ENCODE peak calls at places on chromosomes 3 and 15, in nine cellular contexts. One of them, this sample, is unnamed.

GRCh38 chr15:86870846-86871245 is 791.2 kb downstream of the AGBL1 start:
- DNase-seq in iris pigment epithelial cell: no peak
- DNase-seq in stimulated activated CD4-positive, alpha-beta T cell treated with anti-CD3 and anti-CD28 coated beads, TNF-alpha, amount 100 ng/mL, for 24 hours: no peak
- DNase-seq in mammary epithelial cell: no peak
- DNase-seq in B cell: no peak
- DNase-seq in stomach: no peak
- DNase-seq in NCI-H1092 treated with DMSO at 0.1 percent for 48 hours: no peak
- DNase-seq in activated CD8-positive, alpha-beta memory T cell treated with anti-CD3 and anti-CD28 coated beads for 1 hour: no peak
- DNase-seq in EL: no peak
- DNase-seq in this sample: no peak

GRCh38 chr3:118641608-118642007 is 393.0 kb downstream of the IGSF11 start:
- DNase-seq in iris pigment epithelial cell: no peak
- DNase-seq in stimulated activated CD4-positive, alpha-beta T cell treated with anti-CD3 and anti-CD28 coated beads, TNF-alpha, amount 100 ng/mL, for 24 hours: no peak
- DNase-seq in mammary epithelial cell: no peak
- DNase-seq in B cell: no peak
- DNase-seq in stomach: no peak
- DNase-seq in NCI-H1092 treated with DMSO at 0.1 percent for 48 hours: peak; percentile 45
- DNase-seq in activated CD8-positive, alpha-beta memory T cell treated with anti-CD3 and anti-CD28 coated beads for 1 hour: no peak
- DNase-seq in EL: no peak
- DNase-seq in this sample: no peak

GRCh38 chr15:63023351-63023945 is 19.1 kb upstream of the TPM1 start:
- DNase-seq in iris pigment epithelial cell: peak; percentile 76
- DNase-seq in stimulated activated CD4-positive, alpha-beta T cell treated with anti-CD3 and anti-CD28 coated beads, TNF-alpha, amount 100 ng/mL, for 24 hours: no peak
- DNase-seq in mammary epithelial cell: peak; percentile 63
- DNase-seq in B cell: no peak
- DNase-seq in stomach: no peak
- DNase-seq in NCI-H1092 treated with DMSO at 0.1 percent for 48 hours: no peak
- DNase-seq in activated CD8-positive, alpha-beta memory T cell treated with anti-CD3 and anti-CD28 coated beads for 1 hour: no peak
- DNase-seq in EL: peak; percentile 94
- DNase-seq in this sample: peak; percentile 86

GRCh38 chr3:122668930-122669730 is 11.5 kb upstream of the PARP14 start:
- DNase-seq in iris pigment epithelial cell: peak; percentile 77
- DNase-seq in stimulated activated CD4-positive, alpha-beta T cell treated with anti-CD3 and anti-CD28 coated beads, TNF-alpha, amount 100 ng/mL, for 24 hours: no peak
- DNase-seq in mammary epithelial cell: peak; percentile 45
- DNase-seq in B cell: no peak
- DNase-seq in stomach: no peak
- DNase-seq in NCI-H1092 treated with DMSO at 0.1 percent for 48 hours: no peak
- DNase-seq in activated CD8-positive, alpha-beta memory T cell treated with anti-CD3 and anti-CD28 coated beads for 1 hour: no peak
- DNase-seq in EL: peak; percentile 89
- DNase-seq in this sample: peak; percentile 17

GRCh38 chr3:37770336-37770735 is 91.3 kb upstream of the CTDSPL start:
- DNase-seq in iris pigment epithelial cell: no peak
- DNase-seq in stimulated activated CD4-positive, alpha-beta T cell treated with anti-CD3 and anti-CD28 coated beads, TNF-alpha, amount 100 ng/mL, for 24 hours: no peak
- DNase-seq in mammary epithelial cell: no peak
- DNase-seq in B cell: no peak
- DNase-seq in stomach: no peak
- DNase-seq in NCI-H1092 treated with DMSO at 0.1 percent for 48 hours: no peak
- DNase-seq in activated CD8-positive, alpha-beta memory T cell treated with anti-CD3 and anti-CD28 coated beads for 1 hour: no peak
- DNase-seq in EL: no peak
- DNase-seq in this sample: no peak

GRCh38 chr3:172782235-172782634 is 31.7 kb downstream of the ECT2 start:
- DNase-seq in iris pigment epithelial cell: no peak
- DNase-seq in stimulated activated CD4-positive, alpha-beta T cell treated with anti-CD3 and anti-CD28 coated beads, TNF-alpha, amount 100 ng/mL, for 24 hours: no peak
- DNase-seq in mammary epithelial cell: no peak
- DNase-seq in B cell: no peak
- DNase-seq in stomach: no peak
- DNase-seq in NCI-H1092 treated with DMSO at 0.1 percent for 48 hours: no peak
- DNase-seq in activated CD8-positive, alpha-beta memory T cell treated with anti-CD3 and anti-CD28 coated beads for 1 hour: no peak
- DNase-seq in EL: no peak
- DNase-seq in this sample: no peak

GRCh38 chr3:112967828-112968227 is 7.1 kb downstream of the CD200R1 start:
- DNase-seq in iris pigment epithelial cell: no peak
- DNase-seq in stimulated activated CD4-positive, alpha-beta T cell treated with anti-CD3 and anti-CD28 coated beads, TNF-alpha, amount 100 ng/mL, for 24 hours: no peak
- DNase-seq in mammary epithelial cell: no peak
- DNase-seq in B cell: no peak
- DNase-seq in stomach: no peak
- DNase-seq in NCI-H1092 treated with DMSO at 0.1 percent for 48 hours: no peak
- DNase-seq in activated CD8-positive, alpha-beta memory T cell treated with anti-CD3 and anti-CD28 coated beads for 1 hour: no peak
- DNase-seq in EL: no peak
- DNase-seq in this sample: no peak

GRCh38 chr3:69791919-69792399 is 52.7 kb downstream of the MITF start:
- DNase-seq in iris pigment epithelial cell: peak; percentile 65
- DNase-seq in stimulated activated CD4-positive, alpha-beta T cell treated with anti-CD3 and anti-CD28 coated beads, TNF-alpha, amount 100 ng/mL, for 24 hours: no peak
- DNase-seq in mammary epithelial cell: peak; percentile 35
- DNase-seq in B cell: no peak
- DNase-seq in stomach: no peak
- DNase-seq in NCI-H1092 treated with DMSO at 0.1 percent for 48 hours: no peak
- DNase-seq in activated CD8-positive, alpha-beta memory T cell treated with anti-CD3 and anti-CD28 coated beads for 1 hour: no peak
- DNase-seq in EL: peak; percentile 67
- DNase-seq in this sample: peak; percentile 68

GRCh38 chr3:42659451-42660130 is 6.1 kb downstream of the ZBTB47 start:
- DNase-seq in iris pigment epithelial cell: no peak
- DNase-seq in stimulated activated CD4-positive, alpha-beta T cell treated with anti-CD3 and anti-CD28 coated beads, TNF-alpha, amount 100 ng/mL, for 24 hours: no peak
- DNase-seq in mammary epithelial cell: no peak
- DNase-seq in B cell: no peak
- DNase-seq in stomach: no peak
- DNase-seq in NCI-H1092 treated with DMSO at 0.1 percent for 48 hours: no peak
- DNase-seq in activated CD8-positive, alpha-beta memory T cell treated with anti-CD3 and anti-CD28 coated beads for 1 hour: no peak
- DNase-seq in EL: no peak
- DNase-seq in this sample: no peak

GRCh38 chr3:111694471-111694870 is 99.3 kb upstream of the ZBED2 start:
- DNase-seq in iris pigment epithelial cell: no peak
- DNase-seq in stimulated activated CD4-positive, alpha-beta T cell treated with anti-CD3 and anti-CD28 coated beads, TNF-alpha, amount 100 ng/mL, for 24 hours: no peak
- DNase-seq in mammary epithelial cell: no peak
- DNase-seq in B cell: no peak
- DNase-seq in stomach: no peak
- DNase-seq in NCI-H1092 treated with DMSO at 0.1 percent for 48 hours: no peak
- DNase-seq in activated CD8-positive, alpha-beta memory T cell treated with anti-CD3 and anti-CD28 coated beads for 1 hour: no peak
- DNase-seq in EL: peak; percentile 18
- DNase-seq in this sample: no peak

GRCh38 chr3:13160619-13161018 is 87.4 kb upstream of the IQSEC1 start:
- DNase-seq in iris pigment epithelial cell: no peak
- DNase-seq in stimulated activated CD4-positive, alpha-beta T cell treated with anti-CD3 and anti-CD28 coated beads, TNF-alpha, amount 100 ng/mL, for 24 hours: no peak
- DNase-seq in mammary epithelial cell: no peak
- DNase-seq in B cell: no peak
- DNase-seq in stomach: no peak
- DNase-seq in NCI-H1092 treated with DMSO at 0.1 percent for 48 hours: no peak
- DNase-seq in activated CD8-positive, alpha-beta memory T cell treated with anti-CD3 and anti-CD28 coated beads for 1 hour: no peak
- DNase-seq in EL: no peak
- DNase-seq in this sample: no peak

GRCh38 chr3:90007786-90008499 is 900.5 kb downstream of the EPHA3 start:
- DNase-seq in iris pigment epithelial cell: no peak
- DNase-seq in stimulated activated CD4-positive, alpha-beta T cell treated with anti-CD3 and anti-CD28 coated beads, TNF-alpha, amount 100 ng/mL, for 24 hours: no peak
- DNase-seq in mammary epithelial cell: no peak
- DNase-seq in B cell: no peak
- DNase-seq in stomach: no peak
- DNase-seq in NCI-H1092 treated with DMSO at 0.1 percent for 48 hours: peak; percentile 8
- DNase-seq in activated CD8-positive, alpha-beta memory T cell treated with anti-CD3 and anti-CD28 coated beads for 1 hour: no peak
- DNase-seq in EL: no peak
- DNase-seq in this sample: peak; percentile 94

GRCh38 chr3:65953301-65953812 is 85.4 kb downstream of the MAGI1 start:
- DNase-seq in iris pigment epithelial cell: peak; percentile 42
- DNase-seq in stimulated activated CD4-positive, alpha-beta T cell treated with anti-CD3 and anti-CD28 coated beads, TNF-alpha, amount 100 ng/mL, for 24 hours: no peak
- DNase-seq in mammary epithelial cell: peak; percentile 24
- DNase-seq in B cell: no peak
- DNase-seq in stomach: peak; percentile 93
- DNase-seq in NCI-H1092 treated with DMSO at 0.1 percent for 48 hours: peak; percentile 48
- DNase-seq in activated CD8-positive, alpha-beta memory T cell treated with anti-CD3 and anti-CD28 coated beads for 1 hour: no peak
- DNase-seq in EL: no peak
- DNase-seq in this sample: no peak

GRCh38 chr3:66302288-66302687 is 81.5 kb downstream of the SLC25A26 start:
- DNase-seq in iris pigment epithelial cell: no peak
- DNase-seq in stimulated activated CD4-positive, alpha-beta T cell treated with anti-CD3 and anti-CD28 coated beads, TNF-alpha, amount 100 ng/mL, for 24 hours: no peak
- DNase-seq in mammary epithelial cell: no peak
- DNase-seq in B cell: no peak
- DNase-seq in stomach: no peak
- DNase-seq in NCI-H1092 treated with DMSO at 0.1 percent for 48 hours: no peak
- DNase-seq in activated CD8-positive, alpha-beta memory T cell treated with anti-CD3 and anti-CD28 coated beads for 1 hour: no peak
- DNase-seq in EL: no peak
- DNase-seq in this sample: no peak

GRCh38 chr15:97881568-97881967 is 78.9 kb upstream of the ARRDC4 start:
- DNase-seq in iris pigment epithelial cell: no peak
- DNase-seq in stimulated activated CD4-positive, alpha-beta T cell treated with anti-CD3 and anti-CD28 coated beads, TNF-alpha, amount 100 ng/mL, for 24 hours: no peak
- DNase-seq in mammary epithelial cell: no peak
- DNase-seq in B cell: no peak
- DNase-seq in stomach: no peak
- DNase-seq in NCI-H1092 treated with DMSO at 0.1 percent for 48 hours: no peak
- DNase-seq in activated CD8-positive, alpha-beta memory T cell treated with anti-CD3 and anti-CD28 coated beads for 1 hour: no peak
- DNase-seq in EL: no peak
- DNase-seq in this sample: no peak

GRCh38 chr3:23949784-23950183 is 4.7 kb downstream of the NR1D2 start:
- DNase-seq in iris pigment epithelial cell: no peak
- DNase-seq in stimulated activated CD4-positive, alpha-beta T cell treated with anti-CD3 and anti-CD28 coated beads, TNF-alpha, amount 100 ng/mL, for 24 hours: no peak
- DNase-seq in mammary epithelial cell: no peak
- DNase-seq in B cell: no peak
- DNase-seq in stomach: peak; percentile 62
- DNase-seq in NCI-H1092 treated with DMSO at 0.1 percent for 48 hours: no peak
- DNase-seq in activated CD8-positive, alpha-beta memory T cell treated with anti-CD3 and anti-CD28 coated beads for 1 hour: no peak
- DNase-seq in EL: peak; percentile 36
- DNase-seq in this sample: no peak

GRCh38 chr3:10697918-10698317 is 118.1 kb upstream of the SLC6A11 start:
- DNase-seq in iris pigment epithelial cell: peak; percentile 26
- DNase-seq in stimulated activated CD4-positive, alpha-beta T cell treated with anti-CD3 and anti-CD28 coated beads, TNF-alpha, amount 100 ng/mL, for 24 hours: no peak
- DNase-seq in mammary epithelial cell: no peak
- DNase-seq in B cell: no peak
- DNase-seq in stomach: no peak
- DNase-seq in NCI-H1092 treated with DMSO at 0.1 percent for 48 hours: no peak
- DNase-seq in activated CD8-positive, alpha-beta memory T cell treated with anti-CD3 and anti-CD28 coated beads for 1 hour: no peak
- DNase-seq in EL: peak; percentile 9
- DNase-seq in this sample: no peak

GRCh38 chr15:23616536-23616935 is 31.1 kb downstream of the MAGEL2 start:
- DNase-seq in iris pigment epithelial cell: peak; percentile 1
- DNase-seq in stimulated activated CD4-positive, alpha-beta T cell treated with anti-CD3 and anti-CD28 coated beads, TNF-alpha, amount 100 ng/mL, for 24 hours: no peak
- DNase-seq in mammary epithelial cell: no peak
- DNase-seq in B cell: no peak
- DNase-seq in stomach: no peak
- DNase-seq in NCI-H1092 treated with DMSO at 0.1 percent for 48 hours: no peak
- DNase-seq in activated CD8-positive, alpha-beta memory T cell treated with anti-CD3 and anti-CD28 coated beads for 1 hour: no peak
- DNase-seq in EL: no peak
- DNase-seq in this sample: no peak

GRCh38 chr3:40771112-40771511 is 246.4 kb downstream of the ZNF621 start:
- DNase-seq in iris pigment epithelial cell: no peak
- DNase-seq in stimulated activated CD4-positive, alpha-beta T cell treated with anti-CD3 and anti-CD28 coated beads, TNF-alpha, amount 100 ng/mL, for 24 hours: no peak
- DNase-seq in mammary epithelial cell: no peak
- DNase-seq in B cell: no peak
- DNase-seq in stomach: no peak
- DNase-seq in NCI-H1092 treated with DMSO at 0.1 percent for 48 hours: no peak
- DNase-seq in activated CD8-positive, alpha-beta memory T cell treated with anti-CD3 and anti-CD28 coated beads for 1 hour: no peak
- DNase-seq in EL: no peak
- DNase-seq in this sample: no peak

GRCh38 chr15:90419738-90420487 is 31.9 kb downstream of the IQGAP1 start:
- DNase-seq in iris pigment epithelial cell: peak; percentile 92
- DNase-seq in stimulated activated CD4-positive, alpha-beta T cell treated with anti-CD3 and anti-CD28 coated beads, TNF-alpha, amount 100 ng/mL, for 24 hours: peak; percentile 20
- DNase-seq in mammary epithelial cell: peak; percentile 78
- DNase-seq in B cell: no peak
- DNase-seq in stomach: no peak
- DNase-seq in NCI-H1092 treated with DMSO at 0.1 percent for 48 hours: no peak
- DNase-seq in activated CD8-positive, alpha-beta memory T cell treated with anti-CD3 and anti-CD28 coated beads for 1 hour: no peak
- DNase-seq in EL: peak; percentile 91
- DNase-seq in this sample: peak; percentile 75

GRCh38 chr3:3180421-3180820 is 930 bp upstream of the CRBN start:
- DNase-seq in iris pigment epithelial cell: no peak
- DNase-seq in stimulated activated CD4-positive, alpha-beta T cell treated with anti-CD3 and anti-CD28 coated beads, TNF-alpha, amount 100 ng/mL, for 24 hours: no peak
- DNase-seq in mammary epithelial cell: no peak
- DNase-seq in B cell: no peak
- DNase-seq in stomach: no peak
- DNase-seq in NCI-H1092 treated with DMSO at 0.1 percent for 48 hours: no peak
- DNase-seq in activated CD8-positive, alpha-beta memory T cell treated with anti-CD3 and anti-CD28 coated beads for 1 hour: no peak
- DNase-seq in EL: no peak
- DNase-seq in this sample: no peak

GRCh38 chr3:195889843-195890407 is 18.4 kb downstream of the TNK2 start:
- DNase-seq in iris pigment epithelial cell: no peak
- DNase-seq in stimulated activated CD4-positive, alpha-beta T cell treated with anti-CD3 and anti-CD28 coated beads, TNF-alpha, amount 100 ng/mL, for 24 hours: no peak
- DNase-seq in mammary epithelial cell: no peak
- DNase-seq in B cell: no peak
- DNase-seq in stomach: no peak
- DNase-seq in NCI-H1092 treated with DMSO at 0.1 percent for 48 hours: no peak
- DNase-seq in activated CD8-positive, alpha-beta memory T cell treated with anti-CD3 and anti-CD28 coated beads for 1 hour: no peak
- DNase-seq in EL: no peak
- DNase-seq in this sample: no peak

GRCh38 chr3:163773136-163773535 is 1305.2 kb downstream of the SI start:
- DNase-seq in iris pigment epithelial cell: no peak
- DNase-seq in stimulated activated CD4-positive, alpha-beta T cell treated with anti-CD3 and anti-CD28 coated beads, TNF-alpha, amount 100 ng/mL, for 24 hours: no peak
- DNase-seq in mammary epithelial cell: no peak
- DNase-seq in B cell: no peak
- DNase-seq in stomach: no peak
- DNase-seq in NCI-H1092 treated with DMSO at 0.1 percent for 48 hours: no peak
- DNase-seq in activated CD8-positive, alpha-beta memory T cell treated with anti-CD3 and anti-CD28 coated beads for 1 hour: no peak
- DNase-seq in EL: no peak
- DNase-seq in this sample: no peak

GRCh38 chr3:196638922-196639516 is 475 bp upstream of the NRROS start:
- DNase-seq in iris pigment epithelial cell: no peak
- DNase-seq in stimulated activated CD4-positive, alpha-beta T cell treated with anti-CD3 and anti-CD28 coated beads, TNF-alpha, amount 100 ng/mL, for 24 hours: no peak
- DNase-seq in mammary epithelial cell: no peak
- DNase-seq in B cell: no peak
- DNase-seq in stomach: no peak
- DNase-seq in NCI-H1092 treated with DMSO at 0.1 percent for 48 hours: peak; percentile 43
- DNase-seq in activated CD8-positive, alpha-beta memory T cell treated with anti-CD3 and anti-CD28 coated beads for 1 hour: no peak
- DNase-seq in EL: peak; percentile 22
- DNase-seq in this sample: peak; percentile 12

GRCh38 chr3:132898131-132898530 is 140.1 kb upstream of the TMEM108 start:
- DNase-seq in iris pigment epithelial cell: no peak
- DNase-seq in stimulated activated CD4-positive, alpha-beta T cell treated with anti-CD3 and anti-CD28 coated beads, TNF-alpha, amount 100 ng/mL, for 24 hours: no peak
- DNase-seq in mammary epithelial cell: no peak
- DNase-seq in B cell: no peak
- DNase-seq in stomach: no peak
- DNase-seq in NCI-H1092 treated with DMSO at 0.1 percent for 48 hours: no peak
- DNase-seq in activated CD8-positive, alpha-beta memory T cell treated with anti-CD3 and anti-CD28 coated beads for 1 hour: no peak
- DNase-seq in EL: no peak
- DNase-seq in this sample: no peak

GRCh38 chr3:117278424-117279190 is 569.0 kb downstream of the TUSC7 start:
- DNase-seq in iris pigment epithelial cell: peak; percentile 1
- DNase-seq in stimulated activated CD4-positive, alpha-beta T cell treated with anti-CD3 and anti-CD28 coated beads, TNF-alpha, amount 100 ng/mL, for 24 hours: no peak
- DNase-seq in mammary epithelial cell: no peak
- DNase-seq in B cell: no peak
- DNase-seq in stomach: peak; percentile 27
- DNase-seq in NCI-H1092 treated with DMSO at 0.1 percent for 48 hours: peak; percentile 78
- DNase-seq in activated CD8-positive, alpha-beta memory T cell treated with anti-CD3 and anti-CD28 coated beads for 1 hour: no peak
- DNase-seq in EL: peak; percentile 18
- DNase-seq in this sample: no peak

GRCh38 chr3:109685084-109686079 is 348.0 kb upstream of the DPPA4 start:
- DNase-seq in iris pigment epithelial cell: peak; percentile 100
- DNase-seq in stimulated activated CD4-positive, alpha-beta T cell treated with anti-CD3 and anti-CD28 coated beads, TNF-alpha, amount 100 ng/mL, for 24 hours: no peak
- DNase-seq in mammary epithelial cell: peak; percentile 96
- DNase-seq in B cell: no peak
- DNase-seq in stomach: peak; percentile 81
- DNase-seq in NCI-H1092 treated with DMSO at 0.1 percent for 48 hours: no peak
- DNase-seq in activated CD8-positive, alpha-beta memory T cell treated with anti-CD3 and anti-CD28 coated beads for 1 hour: no peak
- DNase-seq in EL: peak; percentile 99
- DNase-seq in this sample: peak; percentile 99